ENCODE peak calls at places on chromosome 1, in six cellular contexts. E is epithelial cell of esophagus, Y is tibial artery, C is cardiac muscle cell, K is tibial nerve, F is brain microvascular endothelial cell. G is an unnamed sample.
A peak's percentile ranks its signal among the peaks of the same experiment; 100 is the strongest.

GRCh38 chr1:112985123-112985522 is 29.1 kb upstream of the SLC16A1 start:
- DNase-seq in E (no peak), Y (no peak), C (no peak), K (no peak), F (no peak), G (no peak)

GRCh38 chr1:67921725-67922489 is 88.6 kb upstream of the GNG12 start:
- DNase-seq in E (peak; percentile 98), Y (no peak), C (no peak), K (no peak), F (no peak), G (no peak)

GRCh38 chr1:206635983-206636354 is 633 bp downstream of the DYRK3 start:
- DNase-seq in E (no peak), Y (no peak), C (no peak), K (no peak), F (no peak), G (no peak)

GRCh38 chr1:39044762-39045161 is 18.6 kb downstream of the NDUFS5 start:
- DNase-seq in E (no peak), Y (peak; percentile 35), C (no peak), K (no peak), F (no peak), G (no peak)

GRCh38 chr1:59499956-59500569 is 203.2 kb downstream of the FGGY start:
- DNase-seq in E (no peak), Y (no peak), C (no peak), K (no peak), F (no peak), G (no peak)

GRCh38 chr1:76928511-76928910 is 61.2 kb downstream of the ST6GALNAC5 start:
- DNase-seq in E (peak; percentile 75), Y (no peak), C (no peak), K (no peak), F (no peak), G (no peak)

GRCh38 chr1:196856053-196856452 is 31.8 kb upstream of the CFHR4 start:
- DNase-seq in E (no peak), Y (no peak), C (no peak), K (no peak), F (no peak), G (no peak)

GRCh38 chr1:3518256-3518655 is 63.8 kb downstream of the ARHGEF16 start:
- DNase-seq in E (no peak), Y (no peak), C (no peak), K (no peak), F (no peak), G (no peak)

GRCh38 chr1:228197555-228198147 is 10.2 kb upstream of the OBSCN start:
- DNase-seq in E (no peak), Y (no peak), C (no peak), K (no peak), F (no peak), G (no peak)

GRCh38 chr1:86542626-86543025 is 4.3 kb upstream of the CLCA4 start:
- DNase-seq in E (peak; percentile 90), Y (no peak), C (no peak), K (no peak), F (no peak), G (no peak)

GRCh38 chr1:72846891-72847290 is 564.6 kb upstream of the NEGR1 start:
- DNase-seq in E (no peak), Y (no peak), C (no peak), K (no peak), F (no peak), G (no peak)

GRCh38 chr1:72848997-72849396 is 566.7 kb upstream of the NEGR1 start:
- DNase-seq in E (no peak), Y (no peak), C (no peak), K (no peak), F (no peak), G (no peak)

GRCh38 chr1:72846476-72846875 is 564.1 kb upstream of the NEGR1 start:
- DNase-seq in E (no peak), Y (no peak), C (no peak), K (no peak), F (no peak), G (no peak)

GRCh38 chr1:72845981-72846380 is 563.6 kb upstream of the NEGR1 start:
- DNase-seq in E (no peak), Y (no peak), C (no peak), K (no peak), F (no peak), G (no peak)

GRCh38 chr1:72845342-72845741 is 563.0 kb upstream of the NEGR1 start:
- DNase-seq in E (no peak), Y (no peak), C (peak; percentile 27), K (no peak), F (peak; percentile 1), G (no peak)
- TF ChIP-seq CTCF in E (no peak), Y (no peak), C (no peak), K (no peak), F (peak; percentile 55), G (no peak)

DNA sequence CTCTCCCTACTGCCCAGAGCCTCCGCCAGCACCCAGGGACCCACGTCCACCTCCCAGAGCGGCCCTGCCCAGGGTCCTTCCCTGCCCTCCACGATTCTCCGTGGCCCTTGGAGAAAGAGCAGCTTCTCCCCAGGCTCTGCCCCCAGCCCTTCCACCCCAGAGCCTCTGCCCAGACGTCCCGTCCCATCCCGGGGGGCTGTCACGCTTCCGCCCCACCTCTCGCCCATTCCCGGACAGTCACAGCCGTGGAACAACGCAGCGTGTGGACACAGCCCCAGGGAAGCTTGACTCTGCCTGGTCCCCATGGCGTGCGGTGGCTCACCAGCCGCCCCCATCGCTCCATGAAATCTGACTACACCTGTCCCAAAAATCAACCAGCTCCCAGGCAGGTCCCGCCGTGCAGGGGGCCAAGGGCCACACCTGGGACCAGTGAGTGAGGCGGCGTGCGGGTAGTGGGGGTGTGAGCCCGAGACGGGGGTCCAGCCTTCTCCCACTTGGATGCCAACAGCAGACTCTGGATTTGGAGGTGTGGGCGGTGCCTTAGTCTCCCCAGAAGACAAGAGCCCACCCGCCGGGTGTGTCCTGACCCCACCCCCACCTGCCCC is 12.5 kb upstream of the TTLL10 start:
- DNase-seq in E (no peak), Y (no peak), C (no peak), K (no peak), F (no peak), G (no peak)
- TF ChIP-seq CTCF in E (no peak), Y (no peak), C (no peak), K (no peak), F (no peak), G (no peak)

DNA sequence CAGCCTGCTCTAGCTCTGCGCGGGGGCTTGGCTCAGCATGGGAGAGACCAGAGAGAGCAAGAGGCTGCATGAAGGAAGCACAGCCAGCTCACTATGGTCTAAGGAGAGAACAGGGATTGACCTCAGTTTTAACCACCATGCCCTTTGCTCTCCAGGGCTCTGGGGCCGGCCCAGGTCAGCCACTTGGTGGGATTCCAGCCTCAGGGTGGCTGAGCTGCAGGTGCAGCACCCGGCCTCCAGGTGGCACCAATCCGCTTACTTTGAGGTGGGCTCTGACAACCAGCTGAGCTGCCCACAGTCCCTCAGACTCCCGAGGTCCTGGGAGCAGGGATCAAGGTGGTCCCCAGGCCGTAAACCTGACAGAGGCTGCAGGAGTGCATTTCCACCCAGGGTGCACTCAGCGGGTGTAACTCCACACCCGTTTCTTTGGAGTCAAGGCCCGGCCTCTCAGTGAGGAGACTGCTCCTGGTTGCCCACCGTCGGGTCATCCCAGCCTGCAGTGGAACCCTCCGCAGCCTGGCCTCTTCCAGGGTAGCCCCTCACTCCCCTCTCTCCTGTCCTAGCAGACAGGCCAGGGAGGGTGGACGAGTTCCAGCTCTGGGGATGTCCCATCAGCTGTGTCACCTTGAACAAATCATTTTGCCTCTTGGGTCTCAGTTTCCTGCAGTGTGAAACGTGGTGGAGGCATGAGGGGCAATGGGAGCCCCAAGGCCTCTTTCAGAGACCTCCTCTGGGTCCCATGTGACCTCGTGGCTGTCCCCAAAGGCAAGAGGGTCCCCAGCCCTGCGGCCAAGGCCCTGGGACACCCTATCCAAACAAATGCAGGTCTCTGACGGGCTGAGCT is 607 bp upstream of the LGR6 start:
- DNase-seq in E (peak; percentile 50), Y (peak; percentile 78), C (peak; percentile 80), K (peak; percentile 43), F (peak; percentile 42), G (no peak)
- TF ChIP-seq CTCF in E (peak; percentile 86), Y (peak; percentile 88), C (peak; percentile 90), K (peak; percentile 72), F (peak; percentile 92), G (no peak)

GRCh38 chr1:7784492-7785071 is 491 bp downstream of the PER3 start:
- DNase-seq in E (no peak), Y (peak; percentile 76), C (no peak), K (no peak), F (no peak), G (no peak)

GRCh38 chr1:7785108-7785507 is 1.0 kb downstream of the PER3 start:
- DNase-seq in E (no peak), Y (no peak), C (no peak), K (no peak), F (no peak), G (no peak)

GRCh38 chr1:7781923-7782495 is 2.1 kb upstream of the PER3 start:
- DNase-seq in E (peak; percentile 14), Y (no peak), C (no peak), K (no peak), F (no peak), G (no peak)

GRCh38 chr1:7783178-7783711 is 846 bp upstream of the PER3 start:
- DNase-seq in E (peak; percentile 25), Y (peak; percentile 93), C (peak; percentile 80), K (peak; percentile 43), F (peak; percentile 4), G (peak; percentile 94)

DNA sequence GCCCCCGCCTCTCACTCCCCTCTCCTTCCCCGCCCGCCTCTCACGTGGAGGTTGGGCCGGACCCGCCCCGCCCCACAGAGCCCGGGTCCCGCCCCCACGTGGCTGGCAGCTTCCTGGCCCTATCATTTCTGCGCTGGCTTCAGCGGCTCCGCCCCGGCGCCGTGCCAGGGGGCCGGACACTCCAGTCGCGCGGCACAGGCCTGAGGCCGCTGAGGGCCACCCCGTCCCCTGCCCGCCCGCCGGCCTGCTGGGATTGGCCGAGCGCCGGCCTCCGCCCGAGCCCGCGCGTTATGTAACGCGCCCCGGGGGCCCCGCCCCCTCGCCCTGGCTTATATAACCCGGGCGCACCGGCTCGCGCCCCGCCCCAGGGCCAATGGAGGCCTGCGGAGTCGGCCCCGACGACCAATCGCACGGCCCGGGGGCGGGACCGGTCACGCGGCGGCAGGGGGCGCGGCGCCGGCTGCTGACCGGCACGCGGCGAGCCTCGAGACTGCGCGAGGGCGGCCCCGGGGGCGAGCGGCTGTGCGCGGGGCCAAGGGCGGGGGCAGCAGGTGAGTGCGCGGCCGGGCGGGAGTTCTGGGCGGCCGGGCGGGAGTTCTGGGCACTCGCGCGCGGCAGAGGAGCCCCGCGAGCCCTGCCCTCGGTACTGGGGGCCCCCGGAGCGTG is at the start of gene PER3:
- DNase-seq in E (peak; percentile 98), Y (peak; percentile 99), C (peak; percentile 97), K (peak; percentile 93), F (peak; percentile 89), G (peak; percentile 95)
- TF ChIP-seq CTCF in E (no peak), Y (no peak), C (no peak), K (peak; percentile 19), F (no peak), G (no peak)

GRCh38 chr1:103461171-103462105 is 64.1 kb upstream of the RNPC3 start:
- DNase-seq in E (peak; percentile 37), Y (no peak), C (peak; percentile 18), K (no peak), F (no peak), G (no peak)
- TF ChIP-seq CTCF in E (peak; percentile 45), Y (no peak), C (peak; percentile 57), K (no peak), F (peak; percentile 26), G (no peak)

GRCh38 chr1:160877221-160877620 is 7.8 kb downstream of the ITLN1 start:
- DNase-seq in E (no peak), Y (no peak), C (no peak), K (no peak), F (no peak), G (no peak)
- TF ChIP-seq CTCF in E (peak; percentile 1), Y (no peak), C (peak; percentile 6), K (no peak), F (no peak), G (no peak)

G was measured in lower leg skin.